ENCODE peak calls at places on chromosomes 7 and 10, in ten cellular contexts. One of them, this sample, is unnamed.

GRCh38 chr7:87359366-87359765 is 13.9 kb downstream of the CROT start:
- DNase-seq in SK-N-SH: no peak
- DNase-seq in ovary: no peak
- DNase-seq in A549: no peak
- DNase-seq in transverse colon: no peak
- DNase-seq in GM12878: no peak
- DNase-seq in tibial nerve: no peak
- DNase-seq in sigmoid colon: no peak
- DNase-seq in HepG2: no peak
- DNase-seq in H1: no peak
- DNase-seq in this sample: no peak

GRCh38 chr7:139034855-139035587 is 821 bp downstream of the ZC3HAV1L start:
- DNase-seq in HepG2: no peak
- DNase-seq in ovary: peak; percentile 63
- DNase-seq in A549: peak; percentile 85
- DNase-seq in transverse colon: peak; percentile 34
- DNase-seq in H1: no peak
- DNase-seq in GM12878: no peak
- DNase-seq in sigmoid colon: peak; percentile 64
- DNase-seq in SK-N-SH: peak; percentile 85
- DNase-seq in tibial nerve: no peak
- DNase-seq in this sample: no peak

GRCh38 chr10:127275272-127275671 is 78.9 kb upstream of the INSYN2A start:
- DNase-seq in transverse colon: no peak
- DNase-seq in ovary: no peak
- DNase-seq in HepG2: no peak
- DNase-seq in SK-N-SH: no peak
- DNase-seq in A549: no peak
- DNase-seq in GM12878: no peak
- DNase-seq in H1: no peak
- DNase-seq in sigmoid colon: no peak
- DNase-seq in tibial nerve: no peak
- DNase-seq in this sample: no peak

GRCh38 chr10:96960872-96961271 is 128.8 kb downstream of the LCOR start:
- DNase-seq in ovary: no peak
- DNase-seq in A549: no peak
- DNase-seq in GM12878: no peak
- DNase-seq in transverse colon: no peak
- DNase-seq in HepG2: no peak
- DNase-seq in tibial nerve: no peak
- DNase-seq in H1: no peak
- DNase-seq in sigmoid colon: no peak
- DNase-seq in SK-N-SH: no peak
- DNase-seq in this sample: no peak

GRCh38 chr7:94507962-94508361 is 1.6 kb upstream of the CASD1 start:
- DNase-seq in H1: no peak
- DNase-seq in HepG2: no peak
- DNase-seq in transverse colon: no peak
- DNase-seq in SK-N-SH: no peak
- DNase-seq in tibial nerve: no peak
- DNase-seq in GM12878: no peak
- DNase-seq in ovary: no peak
- DNase-seq in sigmoid colon: no peak
- DNase-seq in A549: no peak
- DNase-seq in this sample: no peak

GRCh38 chr7:44727346-44728262 is 21.0 kb upstream of the ZMIZ2 start:
- DNase-seq in SK-N-SH: no peak
- DNase-seq in HepG2: no peak
- DNase-seq in A549: no peak
- DNase-seq in transverse colon: no peak
- DNase-seq in tibial nerve: no peak
- DNase-seq in ovary: no peak
- DNase-seq in GM12878: no peak
- DNase-seq in sigmoid colon: no peak
- DNase-seq in H1: no peak
- DNase-seq in this sample: no peak

GRCh38 chr10:14723052-14723689 is 51.5 kb downstream of the FAM107B start:
- DNase-seq in sigmoid colon: no peak
- DNase-seq in ovary: no peak
- DNase-seq in transverse colon: no peak
- DNase-seq in SK-N-SH: no peak
- DNase-seq in HepG2: no peak
- DNase-seq in A549: no peak
- DNase-seq in GM12878: no peak
- DNase-seq in H1: no peak
- DNase-seq in tibial nerve: no peak
- DNase-seq in this sample: no peak

GRCh38 chr10:22927661-22928403 is at the start of gene ARMC3:
- DNase-seq in ovary: no peak
- DNase-seq in A549: peak; percentile 57
- DNase-seq in tibial nerve: no peak
- DNase-seq in HepG2: peak; percentile 41
- DNase-seq in transverse colon: peak; percentile 38
- DNase-seq in sigmoid colon: peak; percentile 65
- DNase-seq in SK-N-SH: peak; percentile 82
- DNase-seq in GM12878: no peak
- DNase-seq in H1: peak; percentile 41
- DNase-seq in this sample: peak; percentile 76

GRCh38 chr10:45261946-45262345 is 53.5 kb downstream of the OR13A1 start:
- DNase-seq in ovary: no peak
- DNase-seq in transverse colon: no peak
- DNase-seq in SK-N-SH: no peak
- DNase-seq in tibial nerve: no peak
- DNase-seq in A549: no peak
- DNase-seq in HepG2: no peak
- DNase-seq in H1: no peak
- DNase-seq in GM12878: no peak
- DNase-seq in sigmoid colon: no peak
- DNase-seq in this sample: no peak

GRCh38 chr7:71753959-71754652 is 622.2 kb downstream of the GALNT17 start:
- DNase-seq in H1: no peak
- DNase-seq in SK-N-SH: no peak
- DNase-seq in HepG2: no peak
- DNase-seq in transverse colon: no peak
- DNase-seq in sigmoid colon: no peak
- DNase-seq in ovary: no peak
- DNase-seq in GM12878: no peak
- DNase-seq in A549: no peak
- DNase-seq in tibial nerve: no peak
- DNase-seq in this sample: no peak

DNA sequence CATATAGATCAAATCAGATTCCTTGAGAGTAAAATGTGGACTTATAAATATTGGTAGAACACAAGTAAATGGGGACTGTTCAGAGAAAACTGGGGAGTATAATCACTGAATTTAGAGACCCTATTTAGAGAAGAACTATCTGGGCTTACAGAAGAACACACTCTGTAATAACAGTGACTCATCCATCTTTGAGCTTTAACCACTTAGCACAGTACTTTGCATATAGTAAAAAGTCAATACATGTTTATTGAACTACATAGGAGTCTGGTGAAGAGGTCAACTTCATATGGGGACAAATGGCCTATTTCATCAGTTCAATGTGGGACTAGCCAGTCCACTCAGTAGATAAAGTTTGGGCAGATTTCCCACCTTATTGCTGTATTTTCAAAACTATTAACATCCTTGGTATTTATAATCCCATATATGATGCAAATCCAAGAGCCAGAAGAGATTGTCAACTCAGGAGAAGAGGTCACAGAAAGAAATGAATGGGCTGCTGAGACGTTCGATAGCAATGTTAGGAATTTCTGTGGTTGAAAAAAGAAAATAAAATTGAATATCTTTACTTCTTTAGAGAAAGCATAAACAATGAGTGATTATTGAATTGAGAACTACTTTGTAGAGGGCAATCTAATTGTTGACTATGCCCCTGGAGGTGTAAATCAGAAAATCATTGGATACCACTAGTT is 119.3 kb upstream of the CACNA2D1 start:
- DNase-seq in GM12878: no peak
- DNase-seq in H1: no peak
- DNase-seq in sigmoid colon: no peak
- DNase-seq in HepG2: no peak
- DNase-seq in ovary: no peak
- DNase-seq in transverse colon: no peak
- DNase-seq in SK-N-SH: no peak
- DNase-seq in A549: no peak
- DNase-seq in tibial nerve: no peak
- DNase-seq in this sample: no peak
- TF ChIP-seq EP300 in GM12878: no peak
- TF ChIP-seq EP300 in H1: no peak
- TF ChIP-seq EP300 in sigmoid colon: no peak
- TF ChIP-seq EP300 in HepG2: no peak
- TF ChIP-seq EP300 in ovary: no peak
- TF ChIP-seq EP300 in transverse colon: no peak
- TF ChIP-seq EP300 in SK-N-SH: no peak
- TF ChIP-seq EP300 in A549: no peak
- TF ChIP-seq EP300 in tibial nerve: no peak
- TF ChIP-seq EP300 in this sample: no peak

GRCh38 chr7:4790516-4790991 is 15.1 kb downstream of the AP5Z1 start:
- DNase-seq in transverse colon: no peak
- DNase-seq in GM12878: no peak
- DNase-seq in sigmoid colon: no peak
- DNase-seq in SK-N-SH: no peak
- DNase-seq in HepG2: no peak
- DNase-seq in A549: no peak
- DNase-seq in H1: no peak
- DNase-seq in ovary: no peak
- DNase-seq in tibial nerve: no peak
- DNase-seq in this sample: no peak

GRCh38 chr7:4788627-4789189 is 13.3 kb downstream of the AP5Z1 start:
- DNase-seq in sigmoid colon: peak; percentile 67
- DNase-seq in H1: no peak
- DNase-seq in ovary: no peak
- DNase-seq in SK-N-SH: no peak
- DNase-seq in transverse colon: no peak
- DNase-seq in tibial nerve: no peak
- DNase-seq in GM12878: no peak
- DNase-seq in A549: no peak
- DNase-seq in HepG2: no peak
- DNase-seq in this sample: no peak

GRCh38 chr7:4791101-4791737 is 15.8 kb downstream of the AP5Z1 start:
- DNase-seq in HepG2: no peak
- DNase-seq in sigmoid colon: peak; percentile 70
- DNase-seq in SK-N-SH: no peak
- DNase-seq in H1: no peak
- DNase-seq in ovary: no peak
- DNase-seq in A549: no peak
- DNase-seq in GM12878: no peak
- DNase-seq in transverse colon: no peak
- DNase-seq in tibial nerve: no peak
- DNase-seq in this sample: no peak

GRCh38 chr7:4789194-4790077 is 14.0 kb downstream of the AP5Z1 start:
- DNase-seq in GM12878: no peak
- DNase-seq in ovary: no peak
- DNase-seq in transverse colon: no peak
- DNase-seq in sigmoid colon: no peak
- DNase-seq in H1: no peak
- DNase-seq in SK-N-SH: peak; percentile 53
- DNase-seq in tibial nerve: no peak
- DNase-seq in HepG2: no peak
- DNase-seq in A549: no peak
- DNase-seq in this sample: no peak

GRCh38 chr7:4790078-4790465 is 14.6 kb downstream of the AP5Z1 start:
- DNase-seq in HepG2: no peak
- DNase-seq in transverse colon: no peak
- DNase-seq in GM12878: no peak
- DNase-seq in SK-N-SH: no peak
- DNase-seq in tibial nerve: no peak
- DNase-seq in A549: no peak
- DNase-seq in H1: no peak
- DNase-seq in ovary: no peak
- DNase-seq in sigmoid colon: no peak
- DNase-seq in this sample: no peak
- H3K27ac ChIP-seq in HepG2: no peak overlapping the region
- H3K27ac ChIP-seq in transverse colon: no peak overlapping the region
- H3K27ac ChIP-seq in GM12878: no peak overlapping the region
- H3K27ac ChIP-seq in SK-N-SH: no peak overlapping the region
- H3K27ac ChIP-seq in tibial nerve: no peak overlapping the region
- H3K27ac ChIP-seq in A549: no peak overlapping the region
- H3K27ac ChIP-seq in H1: no peak overlapping the region
- H3K27ac ChIP-seq in ovary: no peak overlapping the region
- H3K27ac ChIP-seq in sigmoid colon: no peak overlapping the region
- H3K27ac ChIP-seq in this sample: no peak overlapping the region

GRCh38 chr7:17528636-17529035 is 230.2 kb downstream of the AHR start:
- DNase-seq in A549: no peak
- DNase-seq in SK-N-SH: no peak
- DNase-seq in ovary: no peak
- DNase-seq in sigmoid colon: no peak
- DNase-seq in GM12878: no peak
- DNase-seq in H1: no peak
- DNase-seq in HepG2: no peak
- DNase-seq in transverse colon: no peak
- DNase-seq in tibial nerve: no peak
- DNase-seq in this sample: no peak
- TF ChIP-seq EP300 in A549: no peak
- TF ChIP-seq EP300 in SK-N-SH: no peak
- TF ChIP-seq EP300 in ovary: no peak
- TF ChIP-seq EP300 in sigmoid colon: no peak
- TF ChIP-seq EP300 in GM12878: no peak
- TF ChIP-seq EP300 in H1: no peak
- TF ChIP-seq EP300 in HepG2: no peak
- TF ChIP-seq EP300 in transverse colon: no peak
- TF ChIP-seq EP300 in tibial nerve: no peak
- TF ChIP-seq EP300 in this sample: no peak

GRCh38 chr7:129969881-129970446 is 17.2 kb upstream of the UBE2H start:
- DNase-seq in SK-N-SH: no peak
- DNase-seq in ovary: no peak
- DNase-seq in H1: peak; percentile 68
- DNase-seq in A549: no peak
- DNase-seq in GM12878: no peak
- DNase-seq in transverse colon: peak; percentile 41
- DNase-seq in sigmoid colon: no peak
- DNase-seq in HepG2: no peak
- DNase-seq in tibial nerve: no peak
- DNase-seq in this sample: peak; percentile 78

GRCh38 chr7:129980667-129981066 is 27.9 kb upstream of the UBE2H start:
- DNase-seq in A549: no peak
- DNase-seq in tibial nerve: no peak
- DNase-seq in SK-N-SH: peak; percentile 46
- DNase-seq in GM12878: no peak
- DNase-seq in transverse colon: no peak
- DNase-seq in HepG2: no peak
- DNase-seq in sigmoid colon: no peak
- DNase-seq in H1: no peak
- DNase-seq in ovary: no peak
- DNase-seq in this sample: no peak

GRCh38 chr7:129970816-129971215 is 18.1 kb upstream of the UBE2H start:
- DNase-seq in sigmoid colon: no peak
- DNase-seq in ovary: no peak
- DNase-seq in H1: no peak
- DNase-seq in GM12878: no peak
- DNase-seq in tibial nerve: no peak
- DNase-seq in A549: no peak
- DNase-seq in HepG2: no peak
- DNase-seq in SK-N-SH: no peak
- DNase-seq in transverse colon: peak; percentile 80
- DNase-seq in this sample: no peak

DNA sequence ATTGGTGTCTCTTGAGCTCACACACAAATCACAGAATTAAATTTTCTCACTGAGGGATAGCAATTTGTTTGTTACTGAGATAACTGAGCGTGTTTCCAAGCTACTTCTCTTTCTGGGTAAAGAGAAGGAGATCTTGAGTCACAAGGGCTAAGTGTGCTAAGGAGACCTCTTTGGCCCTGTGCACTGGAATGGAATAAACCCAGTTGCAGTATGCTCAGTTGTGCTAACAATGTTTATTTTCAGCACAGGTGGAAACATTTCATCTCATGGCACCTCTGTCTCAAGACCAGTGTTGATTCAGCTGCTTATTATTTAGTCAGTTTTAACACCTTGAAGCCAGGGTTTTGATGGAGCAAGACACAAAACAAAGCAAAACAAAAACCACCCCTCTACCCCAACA is 22.5 kb upstream of the UBE2H start:
- DNase-seq in ovary: no peak
- DNase-seq in sigmoid colon: no peak
- DNase-seq in tibial nerve: no peak
- DNase-seq in H1: no peak
- DNase-seq in HepG2: no peak
- DNase-seq in A549: no peak
- DNase-seq in transverse colon: no peak
- DNase-seq in GM12878: no peak
- DNase-seq in SK-N-SH: no peak
- DNase-seq in this sample: no peak
- H3K27ac ChIP-seq in ovary: no peak overlapping the region
- H3K27ac ChIP-seq in sigmoid colon: no peak overlapping the region
- H3K27ac ChIP-seq in tibial nerve: no peak overlapping the region
- H3K27ac ChIP-seq in H1: no peak overlapping the region
- H3K27ac ChIP-seq in HepG2: no peak overlapping the region
- H3K27ac ChIP-seq in A549: peak overlapping the region; percentile 8
- H3K27ac ChIP-seq in transverse colon: no peak overlapping the region
- H3K27ac ChIP-seq in GM12878: no peak overlapping the region
- H3K27ac ChIP-seq in SK-N-SH: no peak overlapping the region
- H3K27ac ChIP-seq in this sample: no peak overlapping the region